ENCODE peak calls at places on chromosomes 12 and 14, in four cellular contexts. One of them, this sample, is unnamed.

GRCh38 chr14:76965232-76965631 is 63.3 kb downstream of the IRF2BPL start:
- DNase-seq in neuronal stem cell: no peak
- DNase-seq in stimulated activated CD4-positive, alpha-beta T cell treated with anti-CD3 and anti-CD28 coated beads, Interleukin-1b, Interleukin-23, amount 100 ng/mL, for 24 hours: no peak
- DNase-seq in vagina: no peak
- DNase-seq in this sample: no peak

GRCh38 chr14:30679032-30679431 is 56.9 kb downstream of the SCFD1 start:
- DNase-seq in neuronal stem cell: no peak
- DNase-seq in stimulated activated CD4-positive, alpha-beta T cell treated with anti-CD3 and anti-CD28 coated beads, Interleukin-1b, Interleukin-23, amount 100 ng/mL, for 24 hours: no peak
- DNase-seq in vagina: no peak
- DNase-seq in this sample: no peak

GRCh38 chr14:62126885-62127478 is 364.8 kb downstream of the SNAPC1 start:
- DNase-seq in vagina: no peak
- DNase-seq in stimulated activated CD4-positive, alpha-beta T cell treated with anti-CD3 and anti-CD28 coated beads, Interleukin-1b, Interleukin-23, amount 100 ng/mL, for 24 hours: no peak
- DNase-seq in neuronal stem cell: peak
- DNase-seq in this sample: peak

GRCh38 chr14:35470775-35471174 is 63.2 kb upstream of the INSM2 start:
- DNase-seq in stimulated activated CD4-positive, alpha-beta T cell treated with anti-CD3 and anti-CD28 coated beads, Interleukin-1b, Interleukin-23, amount 100 ng/mL, for 24 hours: no peak
- DNase-seq in neuronal stem cell: peak
- DNase-seq in vagina: no peak
- DNase-seq in this sample: no peak

GRCh38 chr14:32473476-32473875 is 144.4 kb downstream of the AKAP6 start:
- DNase-seq in stimulated activated CD4-positive, alpha-beta T cell treated with anti-CD3 and anti-CD28 coated beads, Interleukin-1b, Interleukin-23, amount 100 ng/mL, for 24 hours: no peak
- DNase-seq in neuronal stem cell: no peak
- DNase-seq in vagina: no peak
- DNase-seq in this sample: peak

GRCh38 chr14:102883028-102883953 is 39.2 kb upstream of the AMN start:
- DNase-seq in neuronal stem cell: no peak
- DNase-seq in stimulated activated CD4-positive, alpha-beta T cell treated with anti-CD3 and anti-CD28 coated beads, Interleukin-1b, Interleukin-23, amount 100 ng/mL, for 24 hours: no peak
- DNase-seq in vagina: no peak
- DNase-seq in this sample: no peak

GRCh38 chr12:120759591-120760348 is 34.1 kb downstream of the ACADS start:
- DNase-seq in stimulated activated CD4-positive, alpha-beta T cell treated with anti-CD3 and anti-CD28 coated beads, Interleukin-1b, Interleukin-23, amount 100 ng/mL, for 24 hours: no peak
- DNase-seq in vagina: no peak
- DNase-seq in neuronal stem cell: no peak
- DNase-seq in this sample: no peak

GRCh38 chr14:103156733-103157411 is 33.6 kb downstream of the TNFAIP2 start:
- DNase-seq in stimulated activated CD4-positive, alpha-beta T cell treated with anti-CD3 and anti-CD28 coated beads, Interleukin-1b, Interleukin-23, amount 100 ng/mL, for 24 hours: no peak
- DNase-seq in vagina: no peak
- DNase-seq in neuronal stem cell: no peak
- DNase-seq in this sample: no peak

GRCh38 chr14:95515080-95515489 is 1.4 kb downstream of the SYNE3 start:
- DNase-seq in neuronal stem cell: no peak
- DNase-seq in stimulated activated CD4-positive, alpha-beta T cell treated with anti-CD3 and anti-CD28 coated beads, Interleukin-1b, Interleukin-23, amount 100 ng/mL, for 24 hours: no peak
- DNase-seq in vagina: no peak
- DNase-seq in this sample: no peak

GRCh38 chr12:124518051-124518932 is 49.1 kb downstream of the NCOR2 start:
- DNase-seq in neuronal stem cell: peak
- DNase-seq in stimulated activated CD4-positive, alpha-beta T cell treated with anti-CD3 and anti-CD28 coated beads, Interleukin-1b, Interleukin-23, amount 100 ng/mL, for 24 hours: no peak
- DNase-seq in vagina: no peak
- DNase-seq in this sample: peak

GRCh38 chr12:43586646-43587245 is 34.7 kb upstream of the ADAMTS20 start:
- DNase-seq in vagina: no peak
- DNase-seq in stimulated activated CD4-positive, alpha-beta T cell treated with anti-CD3 and anti-CD28 coated beads, Interleukin-1b, Interleukin-23, amount 100 ng/mL, for 24 hours: no peak
- DNase-seq in neuronal stem cell: no peak
- DNase-seq in this sample: no peak

GRCh38 chr12:107351109-107351508 is 257.8 kb upstream of the CRY1 start:
- DNase-seq in neuronal stem cell: no peak
- DNase-seq in stimulated activated CD4-positive, alpha-beta T cell treated with anti-CD3 and anti-CD28 coated beads, Interleukin-1b, Interleukin-23, amount 100 ng/mL, for 24 hours: no peak
- DNase-seq in vagina: no peak
- DNase-seq in this sample: no peak